ENCODE peak calls at places on chromosomes 5 and 9, in four cellular contexts. One of them, this sample, is unnamed.
A peak's percentile ranks its signal among the peaks of the same experiment; 100 is the strongest.

GRCh38 chr5:76791461-76791860 is 27.4 kb upstream of the F2RL1 start:
- DNase-seq in NT2/D1: no peak
- DNase-seq in WERI-Rb-1: no peak
- DNase-seq in ovary: no peak
- DNase-seq in this sample: no peak

GRCh38 chr9:133408042-133408441 is 9.8 kb downstream of the REXO4 start:
- DNase-seq in NT2/D1: no peak
- DNase-seq in WERI-Rb-1: no peak
- DNase-seq in ovary: no peak
- DNase-seq in this sample: no peak

GRCh38 chr9:96859461-96860198 is 5.3 kb upstream of the ZNF782 start:
- DNase-seq in NT2/D1: no peak
- DNase-seq in ovary: no peak
- DNase-seq in WERI-Rb-1: peak; percentile 91
- DNase-seq in this sample: no peak

GRCh38 chr5:128216860-128217531 is 133.4 kb downstream of the SLC12A2 start:
- DNase-seq in WERI-Rb-1: no peak
- DNase-seq in ovary: no peak
- DNase-seq in NT2/D1: no peak
- DNase-seq in this sample: no peak

GRCh38 chr5:157266286-157267007 is 524 bp downstream of the CYFIP2 start:
- DNase-seq in ovary: no peak
- DNase-seq in WERI-Rb-1: peak; percentile 52
- DNase-seq in NT2/D1: no peak
- DNase-seq in this sample: peak; percentile 68

GRCh38 chr5:132013006-132013689 is 1.7 kb upstream of the ACSL6 start:
- DNase-seq in NT2/D1: no peak
- DNase-seq in WERI-Rb-1: peak; percentile 6
- DNase-seq in ovary: peak; percentile 15
- DNase-seq in this sample: peak; percentile 15

GRCh38 chr9:101536938-101537337 is 3.3 kb downstream of the RNF20 start:
- DNase-seq in WERI-Rb-1: no peak
- DNase-seq in ovary: no peak
- DNase-seq in NT2/D1: peak; percentile 25
- DNase-seq in this sample: no peak

GRCh38 chr9:110752766-110753165 is 84.2 kb downstream of the MUSK start:
- DNase-seq in WERI-Rb-1: no peak
- DNase-seq in ovary: no peak
- DNase-seq in NT2/D1: no peak
- DNase-seq in this sample: no peak

GRCh38 chr5:44388504-44389409 is 463 bp downstream of the FGF10 start:
- DNase-seq in NT2/D1: no peak
- DNase-seq in ovary: peak; percentile 52
- DNase-seq in WERI-Rb-1: no peak
- DNase-seq in this sample: no peak

GRCh38 chr5:54484219-54484894 is 28.9 kb downstream of the HSPB3 start:
- DNase-seq in ovary: no peak
- DNase-seq in NT2/D1: no peak
- DNase-seq in WERI-Rb-1: no peak
- DNase-seq in this sample: no peak

GRCh38 chr9:122261469-122261881 is 3.2 kb downstream of the RBM18 start:
- DNase-seq in WERI-Rb-1: no peak
- DNase-seq in ovary: peak; percentile 65
- DNase-seq in NT2/D1: no peak
- DNase-seq in this sample: peak; percentile 70

GRCh38 chr5:128038641-128039040 is 44.9 kb upstream of the SLC12A2 start:
- DNase-seq in NT2/D1: no peak
- DNase-seq in WERI-Rb-1: no peak
- DNase-seq in ovary: no peak
- DNase-seq in this sample: no peak

GRCh38 chr9:20269620-20270019 is 352.7 kb downstream of the MLLT3 start:
- DNase-seq in WERI-Rb-1: no peak
- DNase-seq in NT2/D1: no peak
- DNase-seq in ovary: no peak
- DNase-seq in this sample: no peak
- H3K9me3 ChIP-seq in WERI-Rb-1: peaks cover 5% of the 10 kb centered on the region
- H3K9me3 ChIP-seq in NT2/D1: peaks cover 6% of the 10 kb centered on the region
- H3K9me3 ChIP-seq in ovary: no peaks in the 10 kb centered on the region
- H3K9me3 ChIP-seq in this sample: no peaks in the 10 kb centered on the region

GRCh38 chr9:137989156-137989555 is 111.6 kb downstream of the CACNA1B start:
- DNase-seq in ovary: peak; percentile 15
- DNase-seq in NT2/D1: no peak
- DNase-seq in WERI-Rb-1: no peak
- DNase-seq in this sample: no peak

GRCh38 chr9:137987244-137988030 is 109.9 kb downstream of the CACNA1B start:
- DNase-seq in ovary: no peak
- DNase-seq in WERI-Rb-1: no peak
- DNase-seq in NT2/D1: no peak
- DNase-seq in this sample: no peak

GRCh38 chr9:137988701-137989100 is 111.1 kb downstream of the CACNA1B start:
- DNase-seq in WERI-Rb-1: no peak
- DNase-seq in NT2/D1: no peak
- DNase-seq in ovary: no peak
- DNase-seq in this sample: no peak

GRCh38 chr9:137988051-137988450 is 110.5 kb downstream of the CACNA1B start:
- DNase-seq in NT2/D1: no peak
- DNase-seq in WERI-Rb-1: no peak
- DNase-seq in ovary: no peak
- DNase-seq in this sample: no peak

DNA sequence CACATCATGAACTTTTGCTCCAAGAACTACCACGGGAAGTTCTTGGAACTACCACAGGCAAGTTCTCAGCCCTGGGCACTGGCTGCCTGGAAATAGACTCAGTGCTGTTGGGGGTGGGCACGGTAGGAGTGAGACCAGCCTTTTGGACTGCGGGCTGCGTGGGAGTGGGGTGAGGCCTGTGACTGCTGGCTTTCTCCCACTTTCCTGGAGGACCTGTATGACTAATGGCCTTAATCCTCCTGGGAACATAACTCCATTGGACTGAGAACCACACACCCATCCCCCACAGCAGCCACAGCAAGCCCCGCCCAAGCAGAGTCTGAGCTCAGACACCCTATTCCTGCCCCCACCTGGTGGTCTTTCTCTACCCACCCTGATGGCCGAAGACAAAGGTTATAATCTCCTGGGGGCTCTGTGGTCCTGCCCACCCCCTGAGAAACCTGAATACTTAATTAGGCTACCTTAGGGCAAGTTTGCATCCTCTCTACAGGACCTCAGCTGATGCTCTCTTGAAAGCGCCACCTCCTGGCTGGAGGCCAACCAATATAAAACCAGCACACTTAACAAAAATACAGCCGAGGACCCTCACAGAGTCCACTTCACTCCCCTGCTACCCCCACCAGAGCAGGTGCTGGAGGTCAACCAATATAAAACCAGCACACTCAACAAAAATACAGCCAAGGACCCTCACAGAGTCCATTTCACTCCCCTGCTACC is 112.6 kb downstream of the CACNA1B start:
- DNase-seq in ovary: peak; percentile 12
- DNase-seq in WERI-Rb-1: no peak
- DNase-seq in NT2/D1: peak; percentile 23
- DNase-seq in this sample: no peak
- H3K9me3 ChIP-seq in ovary: no peaks in the 10 kb centered on the region
- H3K9me3 ChIP-seq in WERI-Rb-1: peaks cover 28% of the 10 kb centered on the region
- H3K9me3 ChIP-seq in NT2/D1: peaks cover 40% of the 10 kb centered on the region
- H3K9me3 ChIP-seq in this sample: no peaks in the 10 kb centered on the region

GRCh38 chr9:136470792-136471469 is 11.9 kb downstream of the SEC16A start:
- DNase-seq in NT2/D1: no peak
- DNase-seq in WERI-Rb-1: no peak
- DNase-seq in ovary: no peak
- DNase-seq in this sample: no peak
- H3K9me3 ChIP-seq in NT2/D1: no peaks in the 10 kb centered on the region
- H3K9me3 ChIP-seq in WERI-Rb-1: no peaks in the 10 kb centered on the region
- H3K9me3 ChIP-seq in ovary: no peaks in the 10 kb centered on the region
- H3K9me3 ChIP-seq in this sample: no peaks in the 10 kb centered on the region

GRCh38 chr9:13388157-13388556 is 108.7 kb upstream of the MPDZ start:
- DNase-seq in WERI-Rb-1: no peak
- DNase-seq in NT2/D1: no peak
- DNase-seq in ovary: no peak
- DNase-seq in this sample: no peak
- H3K9me3 ChIP-seq in WERI-Rb-1: no peaks in the 10 kb centered on the region
- H3K9me3 ChIP-seq in NT2/D1: peaks cover 5% of the 10 kb centered on the region
- H3K9me3 ChIP-seq in ovary: no peaks in the 10 kb centered on the region
- H3K9me3 ChIP-seq in this sample: no peaks in the 10 kb centered on the region

DNA sequence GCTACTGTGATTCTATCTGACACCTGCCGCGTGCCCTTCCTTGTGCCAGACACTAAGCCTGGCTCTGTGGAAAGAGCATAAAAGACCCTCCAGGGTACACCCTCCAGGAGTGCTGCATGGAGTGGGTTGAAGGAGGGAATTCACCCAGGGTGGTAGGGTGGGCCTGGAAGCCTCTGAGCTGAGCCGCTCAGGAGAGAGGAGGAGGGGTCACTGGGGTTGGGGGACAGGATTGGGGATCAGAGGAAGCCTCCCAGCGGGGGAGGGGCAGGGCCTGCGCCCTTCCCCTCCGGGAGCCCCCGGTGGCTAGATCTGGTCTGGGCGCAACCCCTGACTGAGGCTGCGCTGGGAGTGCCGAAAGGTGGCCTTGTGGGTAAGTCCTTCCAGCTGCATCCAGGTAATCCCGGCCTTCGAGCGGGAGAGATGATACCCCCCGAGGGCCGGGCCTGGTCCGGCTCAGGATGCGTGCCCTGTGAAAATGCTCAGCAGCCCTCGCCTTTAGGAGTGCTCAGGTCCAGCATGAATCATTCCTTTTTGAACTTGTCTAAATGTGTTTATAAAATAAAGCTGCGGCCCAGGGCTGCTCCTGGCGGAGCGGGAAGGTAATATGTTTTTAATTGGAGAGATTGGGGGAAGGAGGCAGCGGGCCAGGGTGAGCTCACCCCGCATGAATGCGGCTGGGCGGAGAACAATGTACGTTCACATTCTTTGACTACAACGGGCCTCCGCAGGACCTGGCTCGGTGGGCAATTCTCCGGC is 118.1 kb upstream of the SMIM23 start:
- DNase-seq in WERI-Rb-1: no peak
- DNase-seq in NT2/D1: peak; percentile 25
- DNase-seq in ovary: peak; percentile 71
- DNase-seq in this sample: no peak
- H3K9me3 ChIP-seq in WERI-Rb-1: no peaks in the 10 kb centered on the region
- H3K9me3 ChIP-seq in NT2/D1: no peaks in the 10 kb centered on the region
- H3K9me3 ChIP-seq in ovary: no peaks in the 10 kb centered on the region
- H3K9me3 ChIP-seq in this sample: no peaks in the 10 kb centered on the region

DNA sequence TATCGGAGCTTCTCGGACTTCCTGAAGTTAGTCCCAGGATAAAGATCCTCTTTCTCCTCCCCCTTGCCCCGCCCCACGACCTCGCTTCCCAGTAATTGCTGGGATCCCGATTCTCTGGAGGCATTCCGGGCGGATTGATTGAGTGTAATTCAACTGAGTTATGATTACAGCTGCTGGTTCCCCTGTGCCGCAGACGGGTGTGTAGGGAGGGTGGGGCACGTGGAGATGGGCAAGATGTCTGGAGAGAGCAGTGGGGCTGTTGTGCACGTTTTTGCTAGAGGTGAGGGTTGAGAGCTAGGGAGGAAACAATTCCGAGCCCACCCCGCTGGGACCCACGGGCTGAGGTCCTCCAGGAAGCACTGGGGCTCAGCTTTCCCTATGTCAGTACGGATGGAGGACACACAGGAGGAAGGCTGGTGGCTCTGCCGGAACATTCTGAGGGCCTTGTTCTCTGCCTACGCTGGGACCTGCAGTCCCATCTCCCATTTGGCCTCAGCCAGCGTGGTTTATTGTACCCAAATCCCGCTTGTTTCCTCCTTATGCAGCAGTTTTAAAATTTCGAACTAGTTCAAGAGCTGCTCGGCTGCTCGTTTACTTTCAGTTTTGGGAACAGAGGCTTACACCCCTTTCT is 2.4 kb upstream of the DMRT2 start:
- DNase-seq in NT2/D1: no peak
- DNase-seq in ovary: no peak
- DNase-seq in WERI-Rb-1: no peak
- DNase-seq in this sample: no peak
- H3K9me3 ChIP-seq in NT2/D1: peaks cover 58% of the 10 kb centered on the region
- H3K9me3 ChIP-seq in ovary: no peaks in the 10 kb centered on the region
- H3K9me3 ChIP-seq in WERI-Rb-1: peaks cover 9% of the 10 kb centered on the region
- H3K9me3 ChIP-seq in this sample: no peaks in the 10 kb centered on the region

GRCh38 chr5:179115307-179115706 is 55.1 kb downstream of the ZNF354C start:
- DNase-seq in NT2/D1: no peak
- DNase-seq in WERI-Rb-1: no peak
- DNase-seq in ovary: no peak
- DNase-seq in this sample: no peak
- H3K9me3 ChIP-seq in NT2/D1: no peaks in the 10 kb centered on the region
- H3K9me3 ChIP-seq in WERI-Rb-1: no peaks in the 10 kb centered on the region
- H3K9me3 ChIP-seq in ovary: peaks cover 22% of the 10 kb centered on the region
- H3K9me3 ChIP-seq in this sample: no peaks in the 10 kb centered on the region

This sample was measured in right lobe of liver.